ENCODE peak calls at places on chromosomes 4 and X, in four cellular contexts. V, J, D and R are unnamed samples. For H3K36me3, the result is how much of the 10 kb centered on the place peaks cover.

GRCh38 chr4:150999091-150999490 is 16.0 kb downstream of the LRBA start:
- DNase-seq in V (no peak), J (no peak), D (no peak), R (no peak)

GRCh38 chrX:30714138-30714537 is 60.9 kb downstream of the GK start:
- DNase-seq in J (no peak), D (no peak), V (no peak), R (no peak)

GRCh38 chrX:109199726-109200125 is 282.2 kb downstream of the GUCY2F start:
- DNase-seq in V (no peak), D (no peak), J (no peak), R (no peak)

GRCh38 chr4:80540785-80541469 is 205.4 kb downstream of the CFAP299 start:
- DNase-seq in J (no peak), D (no peak), V (no peak), R (no peak)

GRCh38 chrX:125826774-125827451 is 339.2 kb downstream of the DCAF12L2 start:
- DNase-seq in J (no peak), V (no peak), D (no peak), R (no peak)

GRCh38 chrX:129744881-129745321 is 6.1 kb downstream of the XPNPEP2 start:
- DNase-seq in D (no peak), J (no peak), V (no peak), R (no peak)

GRCh38 chrX:30888526-30889146 is 418 bp downstream of the TAB3 start:
- DNase-seq in J (no peak), V (no peak), D (no peak), R (no peak)

GRCh38 chrX:12975999-12976558 is 1.2 kb downstream of the TMSB4X start:
- DNase-seq in D (no peak), J (no peak), V (peak), R (no peak)

GRCh38 chr4:78938868-78939666 is at the start of gene PAQR3:
- DNase-seq in J (peak), V (peak), D (peak), R (no peak)

GRCh38 chr4:40831462-40831861 is 81.7 kb downstream of the NSUN7 start:
- DNase-seq in V (no peak), J (no peak), D (no peak), R (no peak)
- H3K36me3 ChIP-seq in V (under half), J (under half), D (under half), R (under half)

GRCh38 chr4:88752754-88753153 is 55.1 kb upstream of the NAP1L5 start:
- DNase-seq in J (no peak), D (no peak), V (no peak), R (no peak)
- TF ChIP-seq SIN3A in J (no peak), D (no peak), V (no peak), R (no peak)

DNA sequence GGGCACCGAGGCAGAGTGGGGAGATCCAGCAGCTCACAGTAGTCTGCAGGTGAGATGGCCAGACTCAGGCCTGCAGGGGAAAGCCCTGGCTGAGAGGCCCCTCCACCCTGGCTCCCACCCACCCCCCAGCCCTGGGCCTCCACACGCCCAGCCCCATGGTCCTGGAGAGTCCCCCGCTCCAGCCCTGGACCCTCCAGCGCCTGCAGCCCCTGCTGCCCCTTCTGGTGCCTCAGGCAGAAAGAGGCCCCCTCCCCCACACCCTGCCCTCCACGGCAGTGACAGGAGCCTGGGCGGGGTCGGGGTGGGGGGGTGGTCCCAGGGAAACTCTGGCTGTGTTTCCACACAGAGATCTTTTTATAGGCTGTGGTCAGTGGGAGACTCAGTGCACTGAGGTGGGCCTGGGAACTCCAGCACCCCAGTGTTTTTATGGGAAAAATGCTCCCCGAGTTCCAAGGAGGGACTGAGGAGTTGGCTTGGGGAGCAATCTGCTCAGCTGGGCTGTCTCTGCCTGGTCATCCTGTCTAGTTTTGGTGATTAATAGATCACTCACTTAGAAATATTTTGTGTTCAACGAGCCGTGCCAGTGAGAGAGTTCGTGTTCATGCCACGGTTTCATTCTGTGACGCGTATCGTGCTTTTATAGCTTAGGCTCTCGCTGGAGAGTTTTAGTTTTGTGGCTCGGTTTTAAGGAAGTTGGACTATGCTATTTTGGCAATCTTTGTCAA is 53.1 kb upstream of the HGFAC start:
- DNase-seq in D (no peak), J (no peak), V (peak), R (no peak)
- H3K27ac ChIP-seq in D (no peak), J (no peak), V (no peak), R (peak)

GRCh38 chrX:1384738-1385250 is 7.1 kb downstream of the SLC25A6 start:
- DNase-seq in V (peak), D (no peak), J (no peak), R (no peak)
- H3K36me3 ChIP-seq in V (half or more), D (under half), J (half or more), R (under half)

GRCh38 chrX:17553961-17554482 is 179.0 kb downstream of the NHS start:
- DNase-seq in D (no peak), J (no peak), V (no peak), R (no peak)

GRCh38 chrX:17552251-17552650 is 177.3 kb downstream of the NHS start:
- DNase-seq in J (no peak), V (no peak), D (no peak), R (no peak)

GRCh38 chrX:17550011-17550410 is 175.0 kb downstream of the NHS start:
- DNase-seq in J (no peak), D (no peak), V (no peak), R (no peak)

GRCh38 chrX:17549005-17549685 is 174.1 kb downstream of the NHS start:
- DNase-seq in J (no peak), D (no peak), V (no peak), R (no peak)

DNA sequence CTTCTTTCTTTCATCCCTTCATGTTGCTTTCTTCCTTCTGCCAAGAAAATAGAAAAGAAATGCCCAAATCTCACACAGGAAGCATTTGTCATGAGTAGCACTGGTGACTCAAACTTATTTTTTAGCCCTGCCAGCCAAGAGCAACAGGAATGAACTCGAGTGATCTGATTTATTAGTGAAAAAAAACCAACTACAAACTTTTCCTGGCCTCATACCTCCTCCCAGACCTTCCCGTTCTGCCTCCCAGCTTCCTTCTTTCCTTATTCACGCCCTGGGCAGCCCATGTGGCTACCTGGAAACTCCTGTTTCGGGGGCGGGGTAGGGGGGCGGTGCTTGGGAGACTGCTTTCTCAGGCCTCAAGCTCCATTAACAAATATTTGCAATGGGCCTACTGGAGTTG is 178.5 kb downstream of the NHS start:
- DNase-seq in D (no peak), J (no peak), V (no peak), R (no peak)
- TF ChIP-seq SIN3A in D (no peak), J (no peak), V (no peak), R (no peak)

DNA sequence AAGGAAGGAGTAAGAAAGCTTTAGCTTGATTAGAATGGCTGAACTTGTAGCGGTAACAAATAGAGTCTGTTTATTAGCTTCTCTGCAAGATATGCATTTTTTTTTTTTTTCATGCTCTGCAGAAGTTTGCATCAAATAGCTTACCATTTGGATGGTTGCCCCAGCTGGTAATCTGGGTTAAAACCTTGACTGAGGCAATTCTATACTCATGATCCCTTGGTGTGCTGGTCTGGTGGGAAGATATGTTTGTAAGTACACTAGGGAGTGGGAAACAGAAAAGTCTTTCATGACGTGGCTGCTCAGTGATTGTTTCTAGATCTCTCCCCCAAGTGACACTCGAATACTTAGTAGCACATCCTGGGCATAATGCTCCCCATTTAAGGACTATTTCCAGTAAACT is 32.1 kb downstream of the SEPTIN11 start:
- DNase-seq in J (no peak), V (no peak), D (no peak), R (no peak)
- H3K27ac ChIP-seq in J (no peak), V (no peak), D (no peak), R (no peak)

GRCh38 chr4:121934635-121935034 is 17.2 kb downstream of the TRPC3 start:
- DNase-seq in J (no peak), D (no peak), V (no peak), R (no peak)
- H3K36me3 ChIP-seq in J (under half), D (under half), V (under half), R (under half)

GRCh38 chr4:113394730-113395530 is 345.5 kb downstream of the ANK2 start:
- DNase-seq in V (peak), J (peak), D (peak), R (peak)
- TF ChIP-seq SIN3A in V (no peak), J (no peak), D (no peak), R (no peak)